ENCODE peak calls at places on chromosomes 1 and 21, in eight cellular contexts. One of them, this sample, is unnamed.

GRCh38 chr1:1162597-1163537 is 10.8 kb upstream of the TTLL10 start:
- DNase-seq in psoas muscle: peak; percentile 7
- DNase-seq in ovary: no peak
- DNase-seq in fibroblast of mammary gland: no peak
- DNase-seq in foreskin fibroblast: no peak
- DNase-seq in adrenal gland: no peak
- DNase-seq in H1: no peak
- DNase-seq in NB4: no peak
- DNase-seq in this sample: no peak

GRCh38 chr1:164590592-164590991 is 31.6 kb downstream of the PBX1 start:
- DNase-seq in psoas muscle: no peak
- DNase-seq in ovary: no peak
- DNase-seq in fibroblast of mammary gland: no peak
- DNase-seq in foreskin fibroblast: no peak
- DNase-seq in adrenal gland: no peak
- DNase-seq in H1: no peak
- DNase-seq in NB4: no peak
- DNase-seq in this sample: no peak

GRCh38 chr1:9444532-9444931 is 94.7 kb upstream of the SLC25A33 start:
- DNase-seq in psoas muscle: no peak
- DNase-seq in ovary: no peak
- DNase-seq in fibroblast of mammary gland: no peak
- DNase-seq in foreskin fibroblast: no peak
- DNase-seq in adrenal gland: no peak
- DNase-seq in H1: no peak
- DNase-seq in NB4: no peak
- DNase-seq in this sample: no peak

GRCh38 chr1:15132961-15133360 is 20.6 kb upstream of the TMEM51 start:
- DNase-seq in psoas muscle: no peak
- DNase-seq in ovary: no peak
- DNase-seq in fibroblast of mammary gland: no peak
- DNase-seq in foreskin fibroblast: no peak
- DNase-seq in adrenal gland: no peak
- DNase-seq in H1: no peak
- DNase-seq in NB4: no peak
- DNase-seq in this sample: no peak

GRCh38 chr1:92192246-92192645 is 25.5 kb upstream of the C1orf146 start:
- DNase-seq in psoas muscle: no peak
- DNase-seq in ovary: no peak
- DNase-seq in fibroblast of mammary gland: no peak
- DNase-seq in foreskin fibroblast: no peak
- DNase-seq in adrenal gland: no peak
- DNase-seq in H1: no peak
- DNase-seq in NB4: no peak
- DNase-seq in this sample: no peak

GRCh38 chr1:165560834-165561233 is 17.0 kb downstream of the LRRC52 start:
- DNase-seq in psoas muscle: no peak
- DNase-seq in ovary: no peak
- DNase-seq in fibroblast of mammary gland: no peak
- DNase-seq in foreskin fibroblast: no peak
- DNase-seq in adrenal gland: no peak
- DNase-seq in H1: no peak
- DNase-seq in NB4: no peak
- DNase-seq in this sample: no peak

GRCh38 chr1:55720243-55720642 is 505.1 kb upstream of the USP24 start:
- DNase-seq in psoas muscle: peak; percentile 42
- DNase-seq in ovary: peak; percentile 66
- DNase-seq in fibroblast of mammary gland: peak; percentile 68
- DNase-seq in foreskin fibroblast: peak; percentile 57
- DNase-seq in adrenal gland: no peak
- DNase-seq in H1: no peak
- DNase-seq in NB4: no peak
- DNase-seq in this sample: no peak

GRCh38 chr1:26861889-26862371 is 1.0 kb upstream of the SFN start:
- DNase-seq in psoas muscle: no peak
- DNase-seq in ovary: no peak
- DNase-seq in fibroblast of mammary gland: peak; percentile 28
- DNase-seq in foreskin fibroblast: no peak
- DNase-seq in adrenal gland: no peak
- DNase-seq in H1: no peak
- DNase-seq in NB4: no peak
- DNase-seq in this sample: no peak

GRCh38 chr1:174965006-174965971 is 34.5 kb upstream of the CACYBP start:
- DNase-seq in psoas muscle: no peak
- DNase-seq in ovary: peak; percentile 27
- DNase-seq in fibroblast of mammary gland: no peak
- DNase-seq in foreskin fibroblast: no peak
- DNase-seq in adrenal gland: no peak
- DNase-seq in H1: no peak
- DNase-seq in NB4: peak; percentile 51
- DNase-seq in this sample: no peak

GRCh38 chr1:16612332-16613172 is 812 bp downstream of the NBPF1 start:
- DNase-seq in psoas muscle: peak; percentile 70
- DNase-seq in ovary: peak; percentile 87
- DNase-seq in fibroblast of mammary gland: peak; percentile 92
- DNase-seq in foreskin fibroblast: peak; percentile 96
- DNase-seq in adrenal gland: peak; percentile 80
- DNase-seq in H1: peak; percentile 95
- DNase-seq in NB4: peak; percentile 60
- DNase-seq in this sample: peak; percentile 73

GRCh38 chr1:19425643-19426245 is 59.6 kb downstream of the CAPZB start:
- DNase-seq in psoas muscle: no peak
- DNase-seq in ovary: no peak
- DNase-seq in fibroblast of mammary gland: no peak
- DNase-seq in foreskin fibroblast: peak; percentile 38
- DNase-seq in adrenal gland: no peak
- DNase-seq in H1: no peak
- DNase-seq in NB4: no peak
- DNase-seq in this sample: no peak

GRCh38 chr1:42777860-42778259 is 6.9 kb upstream of the TMEM269 start:
- DNase-seq in psoas muscle: no peak
- DNase-seq in ovary: no peak
- DNase-seq in fibroblast of mammary gland: peak; percentile 56
- DNase-seq in foreskin fibroblast: peak; percentile 69
- DNase-seq in adrenal gland: no peak
- DNase-seq in H1: peak; percentile 68
- DNase-seq in NB4: peak; percentile 56
- DNase-seq in this sample: no peak

GRCh38 chr1:44554706-44555105 is 119.6 kb downstream of the TMEM53 start:
- DNase-seq in psoas muscle: no peak
- DNase-seq in ovary: no peak
- DNase-seq in fibroblast of mammary gland: no peak
- DNase-seq in foreskin fibroblast: no peak
- DNase-seq in adrenal gland: no peak
- DNase-seq in H1: no peak
- DNase-seq in NB4: no peak
- DNase-seq in this sample: no peak

GRCh38 chr1:220732621-220733020 is 15.5 kb upstream of the MTARC2 start:
- DNase-seq in psoas muscle: no peak
- DNase-seq in ovary: no peak
- DNase-seq in fibroblast of mammary gland: no peak
- DNase-seq in foreskin fibroblast: no peak
- DNase-seq in adrenal gland: no peak
- DNase-seq in H1: no peak
- DNase-seq in NB4: no peak
- DNase-seq in this sample: no peak

GRCh38 chr1:21313146-21313885 is 23.1 kb upstream of the ECE1 start:
- DNase-seq in psoas muscle: peak; percentile 50
- DNase-seq in ovary: no peak
- DNase-seq in fibroblast of mammary gland: peak; percentile 84
- DNase-seq in foreskin fibroblast: peak; percentile 96
- DNase-seq in adrenal gland: peak; percentile 45
- DNase-seq in H1: no peak
- DNase-seq in NB4: no peak
- DNase-seq in this sample: no peak

GRCh38 chr21:15141236-15141970 is 76.6 kb upstream of the NRIP1 start:
- DNase-seq in psoas muscle: no peak
- DNase-seq in ovary: no peak
- DNase-seq in fibroblast of mammary gland: no peak
- DNase-seq in foreskin fibroblast: no peak
- DNase-seq in adrenal gland: no peak
- DNase-seq in H1: no peak
- DNase-seq in NB4: no peak
- DNase-seq in this sample: no peak

GRCh38 chr21:28636988-28637691 is 355.5 kb downstream of the LTN1 start:
- DNase-seq in psoas muscle: no peak
- DNase-seq in ovary: no peak
- DNase-seq in fibroblast of mammary gland: peak; percentile 85
- DNase-seq in foreskin fibroblast: peak; percentile 91
- DNase-seq in adrenal gland: no peak
- DNase-seq in H1: no peak
- DNase-seq in NB4: no peak
- DNase-seq in this sample: no peak

GRCh38 chr1:155017946-155018316 is 15.3 kb downstream of the ZBTB7B start:
- DNase-seq in psoas muscle: no peak
- DNase-seq in ovary: peak; percentile 43
- DNase-seq in fibroblast of mammary gland: no peak
- DNase-seq in foreskin fibroblast: no peak
- DNase-seq in adrenal gland: peak; percentile 44
- DNase-seq in H1: peak; percentile 56
- DNase-seq in NB4: no peak
- DNase-seq in this sample: no peak

DNA sequence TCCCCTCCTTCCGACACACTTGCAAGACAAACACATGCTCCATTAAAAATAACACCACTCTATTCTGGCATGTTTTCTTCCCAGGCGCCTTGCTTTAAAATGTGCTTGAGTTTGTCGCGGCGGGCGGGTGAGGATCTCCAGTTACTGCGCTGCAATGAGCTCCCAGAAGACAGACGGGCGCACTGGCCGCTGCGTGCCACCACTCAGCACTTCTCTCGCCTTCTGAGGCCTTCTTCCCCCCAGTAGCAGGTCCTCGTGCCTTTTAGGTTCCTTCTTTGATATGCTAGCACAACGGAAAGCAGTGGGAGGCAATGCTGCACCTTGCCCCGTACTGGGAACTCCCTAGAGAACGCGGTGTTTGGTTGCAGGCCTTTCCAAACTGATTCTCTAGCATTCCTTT is 279.5 kb upstream of the NR5A2 start:
- DNase-seq in psoas muscle: no peak
- DNase-seq in ovary: no peak
- DNase-seq in fibroblast of mammary gland: no peak
- DNase-seq in foreskin fibroblast: no peak
- DNase-seq in adrenal gland: no peak
- DNase-seq in H1: peak; percentile 64
- DNase-seq in NB4: no peak
- DNase-seq in this sample: no peak
- H3K4me3 ChIP-seq in psoas muscle: no peak overlapping the region
- H3K4me3 ChIP-seq in ovary: no peak overlapping the region
- H3K4me3 ChIP-seq in fibroblast of mammary gland: no peak overlapping the region
- H3K4me3 ChIP-seq in foreskin fibroblast: no peak overlapping the region
- H3K4me3 ChIP-seq in adrenal gland: no peak overlapping the region
- H3K4me3 ChIP-seq in H1: peak overlapping the region; percentile 45
- H3K4me3 ChIP-seq in NB4: no peak overlapping the region
- H3K4me3 ChIP-seq in this sample: no peak overlapping the region

GRCh38 chr1:202189919-202190715 is 3.5 kb upstream of the LGR6 start:
- DNase-seq in psoas muscle: no peak
- DNase-seq in ovary: no peak
- DNase-seq in fibroblast of mammary gland: no peak
- DNase-seq in foreskin fibroblast: no peak
- DNase-seq in adrenal gland: no peak
- DNase-seq in H1: no peak
- DNase-seq in NB4: no peak
- DNase-seq in this sample: no peak
- TF ChIP-seq CTCF in psoas muscle: no peak
- TF ChIP-seq CTCF in ovary: no peak
- TF ChIP-seq CTCF in fibroblast of mammary gland: peak; percentile 17
- TF ChIP-seq CTCF in foreskin fibroblast: peak; percentile 21
- TF ChIP-seq CTCF in adrenal gland: no peak
- TF ChIP-seq CTCF in H1: peak; percentile 32
- TF ChIP-seq CTCF in NB4: no peak
- TF ChIP-seq CTCF in this sample: peak; percentile 31

GRCh38 chr21:38651570-38651969 is 153.3 kb upstream of the ERG start:
- DNase-seq in psoas muscle: no peak
- DNase-seq in ovary: no peak
- DNase-seq in fibroblast of mammary gland: no peak
- DNase-seq in foreskin fibroblast: no peak
- DNase-seq in adrenal gland: no peak
- DNase-seq in H1: no peak
- DNase-seq in NB4: no peak
- DNase-seq in this sample: no peak

GRCh38 chr21:38652396-38652795 is 153.3 kb upstream of the ETS2 start:
- DNase-seq in psoas muscle: no peak
- DNase-seq in ovary: no peak
- DNase-seq in fibroblast of mammary gland: no peak
- DNase-seq in foreskin fibroblast: no peak
- DNase-seq in adrenal gland: no peak
- DNase-seq in H1: no peak
- DNase-seq in NB4: no peak
- DNase-seq in this sample: no peak

GRCh38 chr21:38646213-38646837 is 148.0 kb upstream of the ERG start:
- DNase-seq in psoas muscle: no peak
- DNase-seq in ovary: no peak
- DNase-seq in fibroblast of mammary gland: peak; percentile 87
- DNase-seq in foreskin fibroblast: peak; percentile 79
- DNase-seq in adrenal gland: no peak
- DNase-seq in H1: no peak
- DNase-seq in NB4: no peak
- DNase-seq in this sample: no peak

GRCh38 chr21:38645282-38645681 is 147.0 kb upstream of the ERG start:
- DNase-seq in psoas muscle: no peak
- DNase-seq in ovary: no peak
- DNase-seq in fibroblast of mammary gland: peak; percentile 93
- DNase-seq in foreskin fibroblast: peak; percentile 81
- DNase-seq in adrenal gland: no peak
- DNase-seq in H1: no peak
- DNase-seq in NB4: no peak
- DNase-seq in this sample: no peak

GRCh38 chr21:38649120-38649519 is 150.8 kb upstream of the ERG start:
- DNase-seq in psoas muscle: no peak
- DNase-seq in ovary: no peak
- DNase-seq in fibroblast of mammary gland: no peak
- DNase-seq in foreskin fibroblast: no peak
- DNase-seq in adrenal gland: no peak
- DNase-seq in H1: no peak
- DNase-seq in NB4: no peak
- DNase-seq in this sample: no peak
- H3K4me3 ChIP-seq in psoas muscle: no peak overlapping the region
- H3K4me3 ChIP-seq in ovary: no peak overlapping the region
- H3K4me3 ChIP-seq in fibroblast of mammary gland: no peak overlapping the region
- H3K4me3 ChIP-seq in foreskin fibroblast: no peak overlapping the region
- H3K4me3 ChIP-seq in adrenal gland: no peak overlapping the region
- H3K4me3 ChIP-seq in H1: no peak overlapping the region
- H3K4me3 ChIP-seq in NB4: no peak overlapping the region
- H3K4me3 ChIP-seq in this sample: no peak overlapping the region

DNA sequence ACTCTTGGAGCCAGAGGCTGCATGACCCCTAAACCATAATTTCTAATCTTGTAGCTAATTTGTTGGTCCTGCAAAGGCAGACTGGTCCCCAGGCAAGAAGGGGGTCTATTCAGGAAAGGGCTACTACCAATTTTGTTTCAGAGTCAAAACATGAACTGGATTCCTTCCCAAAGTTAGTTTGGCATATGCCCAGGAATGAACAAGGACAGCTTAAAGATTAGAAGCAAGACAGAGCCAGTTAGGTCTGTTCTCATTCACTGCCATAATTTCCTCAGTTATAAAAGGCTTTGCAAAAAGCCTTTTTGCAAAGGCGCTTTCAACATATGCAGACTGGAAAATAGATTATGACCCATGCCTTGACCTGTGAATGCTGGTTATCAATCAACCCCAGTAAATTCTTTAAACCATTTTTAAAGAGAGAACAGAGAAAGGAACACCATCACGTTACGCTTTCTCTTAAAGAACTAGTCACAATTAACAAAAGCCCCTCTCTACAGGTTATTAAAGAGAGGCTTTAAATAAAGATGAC is 1.6 kb upstream of the FRRS1 start:
- DNase-seq in psoas muscle: no peak
- DNase-seq in ovary: no peak
- DNase-seq in fibroblast of mammary gland: no peak
- DNase-seq in foreskin fibroblast: no peak
- DNase-seq in adrenal gland: peak; percentile 34
- DNase-seq in H1: no peak
- DNase-seq in NB4: no peak
- DNase-seq in this sample: no peak
- TF ChIP-seq CTCF in psoas muscle: no peak
- TF ChIP-seq CTCF in ovary: no peak
- TF ChIP-seq CTCF in fibroblast of mammary gland: no peak
- TF ChIP-seq CTCF in foreskin fibroblast: no peak
- TF ChIP-seq CTCF in adrenal gland: no peak
- TF ChIP-seq CTCF in H1: no peak
- TF ChIP-seq CTCF in NB4: no peak
- TF ChIP-seq CTCF in this sample: no peak